ENCODE peak calls at places on chromosome 1, in eight cellular contexts. Z is breast epithelium, G is HFFc6, Y is progenitor cell of endocrine pancreas, A is omental fat pad, P is lower leg skin, W is endothelial cell, U is upper lobe of left lung. T is an unnamed sample.

GRCh38 chr1:28257736-28258135 is 1.6 kb upstream of the SESN2 start:
- DNase-seq in A (no peak), Z (no peak), W (no peak), G (no peak), P (no peak), U (no peak), Y (no peak), T (no peak)

GRCh38 chr1:110798691-110799256 is 74.2 kb upstream of the CD53 start:
- DNase-seq in W (no peak), U (no peak), G (no peak), Y (no peak), Z (no peak), P (no peak), A (no peak), T (peak; percentile 1)

GRCh38 chr1:41678141-41678878 is 193.8 kb upstream of the EDN2 start:
- DNase-seq in Z (peak; percentile 76), Y (no peak), W (no peak), P (no peak), A (no peak), G (no peak), U (no peak), T (peak; percentile 59)

GRCh38 chr1:51234721-51235425 is 1.2 kb upstream of the RNF11 start:
- DNase-seq in A (peak; percentile 49), Z (peak; percentile 66), U (no peak), W (no peak), P (peak; percentile 94), G (peak; percentile 48), Y (no peak), T (peak; percentile 48)

GRCh38 chr1:54284781-54285563 is 85.0 kb downstream of the MRPL37 start:
- DNase-seq in G (no peak), Z (no peak), U (no peak), P (no peak), Y (no peak), A (no peak), W (no peak), T (no peak)

GRCh38 chr1:50742523-50742922 is 217.5 kb downstream of the FAF1 start:
- DNase-seq in P (no peak), W (no peak), Z (no peak), U (no peak), Y (no peak), A (no peak), G (no peak), T (peak; percentile 17)

GRCh38 chr1:93516164-93516563 is 68.2 kb downstream of the FNBP1L start:
- DNase-seq in Z (no peak), W (no peak), Y (no peak), P (no peak), A (no peak), U (no peak), G (no peak), T (no peak)

GRCh38 chr1:43563779-43564616 is 33.3 kb downstream of the PTPRF start:
- DNase-seq in Z (no peak), A (no peak), P (no peak), G (no peak), U (no peak), Y (no peak), W (no peak), T (no peak)

GRCh38 chr1:169576241-169576933 is 9.9 kb downstream of the F5 start:
- DNase-seq in U (no peak), Z (no peak), A (no peak), W (no peak), G (no peak), Y (no peak), P (no peak), T (no peak)

GRCh38 chr1:208420696-208421095 is 176.5 kb upstream of the PLXNA2 start:
- DNase-seq in P (no peak), Y (no peak), Z (no peak), W (no peak), U (no peak), G (no peak), A (no peak), T (no peak)

GRCh38 chr1:47191940-47192457 is 2.2 kb upstream of the PDZK1IP1 start:
- DNase-seq in G (no peak), W (no peak), Z (no peak), P (peak; percentile 70), U (no peak), Y (no peak), A (peak; percentile 10), T (no peak)

GRCh38 chr1:151568626-151569088 is 28.5 kb downstream of the TUFT1 start:
- DNase-seq in A (no peak), W (no peak), Z (no peak), P (no peak), G (no peak), U (no peak), Y (no peak), T (no peak)

GRCh38 chr1:201827321-201828281 is 1.4 kb upstream of the IPO9 start:
- DNase-seq in U (no peak), P (no peak), W (no peak), A (no peak), Z (no peak), Y (no peak), G (no peak), T (peak; percentile 54)

GRCh38 chr1:151309851-151310323 is 17.3 kb downstream of the PI4KB start:
- DNase-seq in W (no peak), P (no peak), U (peak; percentile 32), Y (no peak), A (no peak), Z (no peak), G (no peak), T (peak; percentile 45)

GRCh38 chr1:8089535-8090228 is 63.6 kb upstream of the ERRFI1 start:
- DNase-seq in U (no peak), P (no peak), A (no peak), W (no peak), Y (no peak), Z (no peak), G (peak; percentile 49), T (peak; percentile 67)

GRCh38 chr1:119896303-119896702 is at the start of gene ADAM30:
- DNase-seq in Z (no peak), W (no peak), G (no peak), Y (no peak), A (no peak), P (no peak), U (peak; percentile 61), T (no peak)

GRCh38 chr1:4654764-4655673 is 610 bp downstream of the AJAP1 start:
- DNase-seq in P (no peak), G (no peak), Z (no peak), Y (no peak), U (peak; percentile 83), A (no peak), W (peak; percentile 25), T (peak; percentile 8)

GRCh38 chr1:4170548-4170947 is 270.5 kb upstream of the C1orf174 start:
- DNase-seq in G (no peak), Y (no peak), U (no peak), A (no peak), W (no peak), P (peak; percentile 42), Z (no peak), T (no peak)

GRCh38 chr1:244778356-244778755 is 57.1 kb upstream of the COX20 start:
- DNase-seq in Y (no peak), U (no peak), A (no peak), Z (no peak), P (no peak), G (peak; percentile 70), W (no peak), T (peak; percentile 58)

GRCh38 chr1:217089239-217090014 is 366.2 kb upstream of the ESRRG start:
- DNase-seq in A (no peak), W (peak; percentile 14), G (no peak), Y (peak; percentile 11), Z (no peak), P (no peak), U (peak; percentile 80), T (peak; percentile 3)

GRCh38 chr1:27099154-27099903 is 55.6 kb downstream of the SLC9A1 start:
- DNase-seq in Z (no peak), P (peak; percentile 91), U (no peak), G (peak; percentile 90), A (peak; percentile 46), W (no peak), Y (no peak), T (peak; percentile 92)

GRCh38 chr1:113333056-113333455 is 57.3 kb upstream of the MAGI3 start:
- DNase-seq in W (no peak), P (no peak), G (no peak), U (no peak), Y (no peak), Z (no peak), A (no peak), T (no peak)
- TF ChIP-seq CTCF in W (no peak), P (no peak), G (no peak), U (no peak), Y (no peak), Z (no peak), A (no peak), T (no peak)

DNA sequence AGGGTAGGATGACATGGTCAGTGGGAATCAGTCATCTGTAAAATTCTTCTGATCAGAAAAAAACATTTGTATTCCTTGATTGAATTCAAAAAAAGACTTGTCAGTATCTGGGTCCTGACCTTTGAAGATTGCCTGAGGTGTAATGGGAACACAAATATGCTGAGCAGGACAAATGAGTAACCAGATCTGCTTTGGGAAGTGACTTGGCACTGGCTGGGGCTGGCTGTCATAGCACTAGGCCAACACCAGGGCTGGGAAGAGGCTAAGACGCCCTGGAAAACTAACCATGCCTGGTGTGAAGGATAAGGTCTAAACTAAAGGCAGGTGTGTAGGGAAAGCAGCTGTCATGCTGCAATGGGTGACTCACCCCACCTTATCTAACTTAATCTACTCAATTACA is 452.9 kb upstream of the BEND5 start:
- DNase-seq in Z (no peak), A (no peak), Y (no peak), W (no peak), U (no peak), P (no peak), G (no peak), T (no peak)
- TF ChIP-seq CTCF in Z (no peak), A (no peak), Y (no peak), W (no peak), U (no peak), P (no peak), G (no peak), T (no peak)

DNA sequence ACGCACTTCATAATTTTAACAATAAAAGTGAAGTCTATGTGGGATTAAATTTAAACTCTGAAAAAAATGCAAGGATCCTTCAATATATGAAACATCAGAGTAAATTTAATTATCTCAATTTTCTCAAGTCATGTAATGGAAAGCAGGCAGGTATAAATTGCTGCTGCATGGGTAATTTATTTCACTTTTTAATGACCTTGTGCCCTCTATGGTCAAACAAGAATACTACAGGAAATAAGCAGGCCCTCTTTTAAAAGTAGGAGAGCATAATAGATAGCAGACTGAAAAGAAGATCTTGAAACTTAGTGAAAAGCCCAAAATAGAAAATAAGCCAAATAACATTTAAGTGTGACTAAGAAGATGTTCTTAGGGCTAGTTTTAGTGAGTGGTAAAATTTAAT is 22.9 kb downstream of the BCAS2 start:
- DNase-seq in Y (no peak), W (no peak), G (no peak), A (no peak), Z (no peak), P (no peak), U (no peak), T (no peak)
- TF ChIP-seq CTCF in Y (peak; percentile 56), W (peak; percentile 41), G (peak; percentile 63), A (no peak), Z (no peak), P (no peak), U (peak; percentile 30), T (no peak)

GRCh38 chr1:89295187-89295586 is 22.5 kb upstream of the GBP5 start:
- DNase-seq in U (no peak), A (no peak), Y (no peak), P (no peak), Z (no peak), W (no peak), G (no peak), T (no peak)
- TF ChIP-seq CTCF in U (no peak), A (no peak), Y (no peak), P (no peak), Z (no peak), W (no peak), G (no peak), T (no peak)

T was measured in foreskin fibroblast.